ENCODE peak calls at places on chromosomes 16 and 17, in six cellular contexts. D, A, R, W, Z and J are unnamed samples. For H3K36me3, the result is how much of the 10 kb centered on the place peaks cover.

GRCh38 chr17:64780096-64781012 is 118.2 kb upstream of the SMURF2 start:
- DNase-seq in D (peak), A (no peak), R (peak), W (no peak), Z (peak), J (peak)

GRCh38 chr17:15659663-15660062 is 24.4 kb downstream of the TRIM16 start:
- DNase-seq in D (no peak), A (no peak), R (no peak), W (no peak), Z (peak), J (no peak)

GRCh38 chr17:34389343-34389742 is 26.3 kb upstream of the CCL1 start:
- DNase-seq in D (no peak), A (no peak), R (no peak), W (no peak), Z (no peak), J (no peak)

GRCh38 chr17:260944-261343 is 79.5 kb upstream of the DOC2B start:
- DNase-seq in D (peak), A (peak), R (no peak), W (no peak), Z (no peak), J (no peak)

GRCh38 chr17:15260376-15261062 is 4.6 kb downstream of the PMP22 start:
- DNase-seq in D (peak), A (peak), R (peak), W (peak), Z (peak), J (peak)

GRCh38 chr17:56172517-56172982 is 19.3 kb downstream of the ANKFN1 start:
- DNase-seq in D (no peak), A (no peak), R (peak), W (no peak), Z (peak), J (no peak)

GRCh38 chr16:9042943-9043680 is 48.3 kb upstream of the HAPSTR1 start:
- DNase-seq in D (no peak), A (no peak), R (no peak), W (no peak), Z (no peak), J (no peak)

GRCh38 chr16:78275420-78275819 is 176.0 kb downstream of the WWOX start:
- DNase-seq in D (no peak), A (no peak), R (no peak), W (no peak), Z (no peak), J (no peak)

GRCh38 chr16:28538733-28539596 is at the start of gene NUPR1:
- DNase-seq in D (peak), A (peak), R (peak), W (peak), Z (peak), J (no peak)

GRCh38 chr17:67950945-67951344 is 45.3 kb downstream of the C17orf58 start:
- DNase-seq in D (no peak), A (no peak), R (no peak), W (no peak), Z (no peak), J (no peak)

GRCh38 chr16:4612474-4612931 is 2.2 kb downstream of the UBALD1 start:
- DNase-seq in D (no peak), A (peak), R (no peak), W (no peak), Z (no peak), J (no peak)

GRCh38 chr16:70267516-70267915 is 15.8 kb upstream of the EXOSC6 start:
- DNase-seq in D (peak), A (no peak), R (peak), W (no peak), Z (no peak), J (peak)

GRCh38 chr16:68328860-68329370 is 18.1 kb downstream of the PRMT7 start:
- DNase-seq in D (no peak), A (no peak), R (no peak), W (no peak), Z (no peak), J (no peak)

GRCh38 chr16:78175287-78175686 is 75.8 kb downstream of the WWOX start:
- DNase-seq in D (no peak), A (no peak), R (no peak), W (no peak), Z (no peak), J (no peak)

GRCh38 chr16:53282975-53283946 is 151.0 kb upstream of the RBL2 start:
- DNase-seq in D (no peak), A (no peak), R (no peak), W (no peak), Z (no peak), J (no peak)

GRCh38 chr16:27434141-27435051 is 32.4 kb downstream of the IL21R start:
- DNase-seq in D (peak), A (no peak), R (no peak), W (no peak), Z (peak), J (no peak)

GRCh38 chr16:22670044-22670536 is 143.9 kb upstream of the HS3ST2 start:
- DNase-seq in D (no peak), A (no peak), R (no peak), W (no peak), Z (no peak), J (no peak)

GRCh38 chr17:68197091-68197996 is 50.5 kb upstream of the AMZ2 start:
- DNase-seq in D (peak), A (no peak), R (peak), W (no peak), Z (no peak), J (peak)

GRCh38 chr17:16106161-16106891 is 106.7 kb downstream of the TTC19 start:
- DNase-seq in D (no peak), A (no peak), R (no peak), W (no peak), Z (no peak), J (no peak)

GRCh38 chr16:11372073-11372923 is 27.0 kb downstream of the RMI2 start:
- DNase-seq in D (no peak), A (no peak), R (no peak), W (no peak), Z (no peak), J (no peak)

GRCh38 chr16:86060381-86061317 is 161.7 kb downstream of the IRF8 start:
- DNase-seq in D (no peak), A (peak), R (no peak), W (no peak), Z (no peak), J (no peak)

DNA sequence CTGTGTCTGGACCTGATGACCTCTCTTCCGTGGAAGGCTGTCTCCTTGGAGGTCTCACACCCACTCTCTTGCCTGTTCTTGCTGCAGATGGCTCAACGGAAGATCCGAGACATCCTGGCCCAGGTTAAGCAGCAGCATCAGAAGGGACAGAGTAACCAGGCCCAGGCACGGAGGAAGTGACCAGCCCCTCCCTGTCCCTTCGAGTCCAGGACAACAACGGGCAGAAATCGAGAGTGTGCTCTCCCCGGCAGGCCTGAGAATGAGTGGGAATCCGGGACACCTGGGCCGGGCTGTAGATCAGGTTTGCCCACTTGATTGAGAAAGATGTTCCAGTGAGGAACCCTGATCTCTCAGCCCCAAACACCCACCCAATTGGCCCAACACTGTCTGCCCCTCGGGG is 52.1 kb downstream of the IGF2BP1 start:
- DNase-seq in D (no peak), A (no peak), R (no peak), W (no peak), Z (no peak), J (no peak)
- H3K36me3 ChIP-seq in D (under half), A (under half), R (under half), W (under half), Z (under half), J (under half)

GRCh38 chr16:75005697-75006096 is 6.9 kb downstream of the ZNRF1 start:
- DNase-seq in D (no peak), A (no peak), R (no peak), W (no peak), Z (no peak), J (no peak)
- H3K4me3 ChIP-seq in D (no peak), A (no peak), R (no peak), W (no peak), Z (no peak), J (no peak)

GRCh38 chr17:17156107-17156506 is 50.0 kb downstream of the PLD6 start:
- DNase-seq in D (no peak), A (no peak), R (no peak), W (no peak), Z (no peak), J (no peak)
- H3K36me3 ChIP-seq in D (under half), A (under half), R (under half), W (half or more), Z (half or more), J (half or more)

GRCh38 chr17:76867578-76868175 is 527 bp upstream of the MGAT5B start:
- DNase-seq in D (no peak), A (no peak), R (no peak), W (no peak), Z (no peak), J (no peak)
- H3K4me3 ChIP-seq in D (no peak), A (no peak), R (peak), W (no peak), Z (no peak), J (no peak)

DNA sequence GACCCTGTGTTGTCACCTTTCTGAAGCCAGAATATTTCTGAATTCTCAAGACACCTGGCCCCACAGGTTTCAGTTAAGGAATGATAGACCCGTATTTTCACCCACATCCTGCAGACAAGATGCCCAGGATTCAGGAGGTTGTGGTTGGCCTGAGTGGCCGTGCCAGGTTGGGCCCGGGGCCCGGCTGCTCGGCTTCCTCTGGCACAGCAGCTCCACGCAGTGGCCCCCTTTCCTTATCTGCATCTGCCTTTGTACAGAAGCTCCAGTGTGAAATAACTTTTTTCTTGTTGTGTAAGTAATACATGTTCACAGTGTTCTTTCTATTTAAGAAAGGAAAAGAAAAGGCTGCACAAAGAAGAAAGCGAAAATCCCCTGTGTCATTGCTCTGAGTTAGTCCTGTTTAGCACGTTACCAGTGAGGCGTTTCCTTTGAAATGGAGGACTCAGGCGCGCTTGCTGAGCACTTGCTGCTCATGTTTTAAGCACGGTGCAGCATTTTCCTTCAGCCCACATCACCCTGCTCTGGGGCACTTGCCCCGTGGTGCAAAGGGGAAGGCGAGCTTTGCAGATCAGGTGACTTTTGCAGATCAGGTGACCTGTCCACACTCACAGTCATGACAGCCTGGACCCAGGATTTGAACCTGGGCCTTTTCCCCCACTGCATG is 12.8 kb downstream of the ZC3H18 start:
- DNase-seq in D (no peak), A (no peak), R (peak), W (no peak), Z (no peak), J (no peak)
- H3K36me3 ChIP-seq in D (under half), A (under half), R (under half), W (half or more), Z (under half), J (half or more)

GRCh38 chr16:67212766-67213165 is 13.8 kb downstream of the ELMO3 start:
- DNase-seq in D (no peak), A (no peak), R (no peak), W (no peak), Z (no peak), J (no peak)

GRCh38 chr16:67211674-67212073 is 12.7 kb downstream of the ELMO3 start:
- DNase-seq in D (no peak), A (no peak), R (no peak), W (no peak), Z (no peak), J (no peak)

GRCh38 chr16:67213197-67214019 is 13.5 kb upstream of the TMEM208 start:
- DNase-seq in D (no peak), A (no peak), R (no peak), W (no peak), Z (no peak), J (no peak)

GRCh38 chr16:67215690-67216089 is 11.2 kb upstream of the TMEM208 start:
- DNase-seq in D (no peak), A (no peak), R (no peak), W (no peak), Z (no peak), J (no peak)

GRCh38 chr16:67216612-67217490 is 10.1 kb upstream of the TMEM208 start:
- DNase-seq in D (no peak), A (no peak), R (no peak), W (peak), Z (peak), J (no peak)
- H3K4me3 ChIP-seq in D (no peak), A (no peak), R (peak), W (no peak), Z (no peak), J (no peak)

GRCh38 chr16:48539485-48540221 is 70.3 kb downstream of the N4BP1 start:
- DNase-seq in D (peak), A (no peak), R (no peak), W (no peak), Z (no peak), J (no peak)

GRCh38 chr16:48540222-48540900 is 69.6 kb downstream of the N4BP1 start:
- DNase-seq in D (peak), A (no peak), R (no peak), W (no peak), Z (no peak), J (no peak)

GRCh38 chr16:48541108-48541786 is 68.7 kb downstream of the N4BP1 start:
- DNase-seq in D (peak), A (no peak), R (no peak), W (no peak), Z (no peak), J (no peak)

GRCh38 chr16:48542966-48543365 is 67.0 kb downstream of the N4BP1 start:
- DNase-seq in D (peak), A (no peak), R (no peak), W (no peak), Z (no peak), J (no peak)

DNA sequence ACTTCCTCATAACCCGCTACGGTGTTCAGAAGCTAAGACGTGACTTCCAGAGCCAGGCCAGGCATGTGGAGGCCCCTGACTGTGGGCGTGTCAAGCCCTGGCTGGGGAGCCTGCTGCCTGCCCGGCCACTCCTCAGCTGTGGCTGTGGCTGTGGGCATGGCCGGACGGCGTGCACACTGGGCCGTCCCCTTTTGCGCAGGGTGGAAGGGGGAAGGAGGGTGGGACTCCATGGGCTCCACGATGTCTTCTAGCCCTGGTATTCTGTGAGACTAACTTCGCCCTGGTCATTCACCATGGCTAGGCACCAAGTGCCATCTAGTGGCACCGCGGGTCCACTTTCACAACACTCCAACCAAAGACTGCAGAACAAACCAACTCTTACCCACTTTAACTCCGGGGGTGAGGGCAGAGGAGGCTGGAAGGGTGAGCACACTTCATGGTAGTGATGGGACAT is 67.9 kb downstream of the N4BP1 start:
- DNase-seq in D (peak), A (no peak), R (peak), W (peak), Z (peak), J (no peak)
- H3K36me3 ChIP-seq in D (under half), A (under half), R (under half), W (half or more), Z (under half), J (half or more)